ENCODE peak calls at places on chromosomes 11 and 22, in nine cellular contexts. M is testis; U is activated T-cell treated with anti-CD3 and anti-CD28 coated beads, Interleukin-2, amount 50 U/mL, for 48 hours; G is AG09309; O is NCI-H774; C is fibroblast of pulmonary artery; E is substantia nigra; H is naive thymus-derived CD4-positive, alpha-beta T cell; D is NCI-H2171 treated with DMSO at 0.1 percent for 48 hours. V is an unnamed sample.

GRCh38 chr11:35272391-35272821 is 133.4 kb downstream of the CD44 start:
- DNase-seq in O (no peak), D (no peak), G (no peak), M (no peak), E (no peak), U (peak; percentile 71), H (no peak), C (no peak), V (no peak)

GRCh38 chr22:18060646-18061620 is 16.9 kb upstream of the PEX26 start:
- DNase-seq in M (no peak), C (peak; percentile 38), O (no peak), G (no peak), H (no peak), D (no peak), U (no peak), E (no peak), V (no peak)

GRCh38 chr22:28925916-28926315 is 42.5 kb downstream of the ZNRF3 start:
- DNase-seq in D (no peak), C (no peak), E (no peak), O (no peak), M (no peak), G (no peak), U (no peak), H (no peak), V (no peak)

GRCh38 chr11:2508793-2509192 is 64.0 kb downstream of the KCNQ1 start:
- DNase-seq in E (no peak), C (no peak), G (no peak), H (no peak), M (no peak), D (no peak), O (no peak), U (no peak), V (no peak)

GRCh38 chr11:10076458-10077141 is 217.4 kb downstream of the SBF2 start:
- DNase-seq in C (peak; percentile 75), M (peak; percentile 62), O (no peak), G (no peak), D (no peak), E (no peak), H (no peak), U (peak; percentile 37), V (peak; percentile 35)

GRCh38 chr22:22812031-22812905 is 75.3 kb upstream of the IGLL5 start:
- DNase-seq in G (no peak), H (no peak), M (no peak), D (no peak), U (no peak), E (no peak), O (no peak), C (no peak), V (no peak)

GRCh38 chr11:67436459-67437081 is 912 bp downstream of the PTPRCAP start:
- DNase-seq in O (no peak), H (peak; percentile 62), D (no peak), C (no peak), M (no peak), U (peak; percentile 86), E (no peak), G (no peak), V (no peak)

GRCh38 chr11:1222491-1223345 is at the start of gene MUC5B:
- DNase-seq in E (no peak), U (no peak), H (peak; percentile 3), G (no peak), O (no peak), D (no peak), M (peak; percentile 37), C (no peak), V (no peak)

GRCh38 chr22:28299760-28300159 is 379.9 kb downstream of the TTC28 start:
- DNase-seq in C (peak; percentile 91), G (peak; percentile 16), O (no peak), D (no peak), U (no peak), H (no peak), M (peak; percentile 30), E (peak; percentile 16), V (no peak)

GRCh38 chr11:67373916-67374570 is 645 bp upstream of the CLCF1 start:
- DNase-seq in C (peak; percentile 95), D (no peak), E (no peak), M (peak; percentile 62), U (peak; percentile 59), G (peak; percentile 97), O (no peak), H (no peak), V (peak; percentile 91)

V was measured in AG09319.